ENCODE peak calls at places on chromosomes 1 and 21, in four cellular contexts. P is IMR-90, M is astrocyte of the cerebellum, W is colonic mucosa. Y is an unnamed sample.
A peak's percentile ranks its signal among the peaks of the same experiment; 100 is the strongest.

GRCh38 chr1:52947490-52947889 is 20.4 kb downstream of the SCP2 start:
- DNase-seq in P (no peak), M (no peak), W (no peak), Y (no peak)

GRCh38 chr1:178262101-178262500 is 168.2 kb downstream of the RASAL2 start:
- DNase-seq in P (peak; percentile 92), M (peak; percentile 60), W (no peak), Y (no peak)

GRCh38 chr1:151720190-151720953 is 950 bp upstream of the RIIAD1 start:
- DNase-seq in P (peak; percentile 22), M (no peak), W (no peak), Y (peak; percentile 32)

GRCh38 chr1:9655127-9655723 is 3.7 kb downstream of the PIK3CD start:
- DNase-seq in P (no peak), M (no peak), W (no peak), Y (peak; percentile 81)

GRCh38 chr1:55831759-55832158 is 616.6 kb upstream of the USP24 start:
- DNase-seq in P (no peak), M (no peak), W (no peak), Y (no peak)

GRCh38 chr1:172662464-172663109 is 3.7 kb downstream of the FASLG start:
- DNase-seq in P (peak; percentile 86), M (peak; percentile 68), W (peak; percentile 53), Y (peak; percentile 96)

GRCh38 chr1:234001817-234002216 is 97.3 kb downstream of the SLC35F3 start:
- DNase-seq in P (no peak), M (no peak), W (no peak), Y (no peak)

GRCh38 chr1:210222288-210223006 is 10.1 kb upstream of the SERTAD4 start:
- DNase-seq in P (no peak), M (no peak), W (peak; percentile 70), Y (no peak)

GRCh38 chr1:58898739-58899580 is 115.1 kb upstream of the JUN start:
- DNase-seq in P (peak; percentile 35), M (no peak), W (peak; percentile 73), Y (no peak)

GRCh38 chr1:16420719-16421118 is 16.5 kb downstream of the SPATA21 start:
- DNase-seq in P (no peak), M (no peak), W (no peak), Y (peak; percentile 92)

GRCh38 chr1:158933621-158934020 is 2.3 kb downstream of the PYHIN1 start:
- DNase-seq in P (no peak), M (no peak), W (no peak), Y (no peak)

GRCh38 chr21:29704719-29705118 is 235.1 kb downstream of the GRIK1 start:
- DNase-seq in P (peak; percentile 6), M (no peak), W (no peak), Y (no peak)

GRCh38 chr1:48676822-48677221 is 99.9 kb downstream of the BEND5 start:
- DNase-seq in P (no peak), M (no peak), W (no peak), Y (no peak)

GRCh38 chr1:59453297-59453970 is 156.5 kb downstream of the FGGY start:
- DNase-seq in P (peak; percentile 58), M (no peak), W (no peak), Y (no peak)

GRCh38 chr1:66938618-66939017 is 13.8 kb downstream of the MIER1 start:
- DNase-seq in P (peak; percentile 45), M (peak; percentile 15), W (no peak), Y (no peak)

GRCh38 chr1:51569284-51570062 is 47.4 kb upstream of the OSBPL9 start:
- DNase-seq in P (peak; percentile 82), M (peak; percentile 59), W (peak; percentile 32), Y (peak; percentile 68)

GRCh38 chr21:14877581-14878228 is 187.1 kb downstream of the NRIP1 start:
- DNase-seq in P (peak; percentile 49), M (no peak), W (no peak), Y (no peak)

GRCh38 chr1:109529895-109530456 is 9.7 kb upstream of the GPR61 start:
- DNase-seq in P (no peak), M (no peak), W (no peak), Y (no peak)

GRCh38 chr1:239976130-239976968 is 115.3 kb upstream of the FMN2 start:
- DNase-seq in P (peak; percentile 59), M (peak; percentile 33), W (peak; percentile 48), Y (peak; percentile 64)

GRCh38 chr1:115478933-115479551 is 141.0 kb upstream of the NGF start:
- DNase-seq in P (no peak), M (no peak), W (peak; percentile 52), Y (no peak)

GRCh38 chr1:211829343-211830054 is 1.1 kb downstream of the LPGAT1 start:
- DNase-seq in P (no peak), M (no peak), W (peak; percentile 43), Y (no peak)

GRCh38 chr1:163290025-163290610 is 31.6 kb upstream of the NUF2 start:
- DNase-seq in P (peak; percentile 49), M (no peak), W (no peak), Y (no peak)

GRCh38 chr21:34670962-34671348 is 2.2 kb downstream of the CLIC6 start:
- DNase-seq in P (no peak), M (no peak), W (no peak), Y (no peak)

GRCh38 chr1:178464566-178464965 is 32.2 kb downstream of the CLEC20A start:
- DNase-seq in P (no peak), M (no peak), W (no peak), Y (no peak)

GRCh38 chr21:31413698-31414097 is 69.6 kb upstream of the TIAM1 start:
- DNase-seq in P (no peak), M (no peak), W (no peak), Y (no peak)

GRCh38 chr1:111399792-111400610 is 27.5 kb downstream of the OVGP1 start:
- DNase-seq in P (peak; percentile 55), M (peak; percentile 26), W (peak; percentile 62), Y (peak; percentile 60)

GRCh38 chr1:26412180-26412840 is 1.7 kb downstream of the LIN28A start:
- DNase-seq in P (no peak), M (no peak), W (no peak), Y (no peak)

GRCh38 chr1:1273152-1273534 is 511 bp downstream of the UBE2J2 start:
- DNase-seq in P (no peak), M (no peak), W (no peak), Y (no peak)

GRCh38 chr1:32273389-32274208 is 18.3 kb upstream of the HDAC1 start:
- DNase-seq in P (peak; percentile 9), M (no peak), W (peak; percentile 77), Y (peak; percentile 95)

GRCh38 chr1:204400893-204401510 is 10.6 kb downstream of the PPP1R15B start:
- DNase-seq in P (no peak), M (no peak), W (peak; percentile 9), Y (no peak)

GRCh38 chr1:227213426-227213825 is 104.9 kb downstream of the CDC42BPA start:
- DNase-seq in P (no peak), M (no peak), W (no peak), Y (no peak)

GRCh38 chr1:65001238-65001792 is 35.0 kb upstream of the JAK1 start:
- DNase-seq in P (peak; percentile 68), M (no peak), W (peak; percentile 63), Y (peak; percentile 90)

GRCh38 chr1:227305894-227306626 is 12.2 kb downstream of the CDC42BPA start:
- DNase-seq in P (no peak), M (no peak), W (no peak), Y (no peak)

GRCh38 chr1:220189750-220190347 is 82.4 kb downstream of the RAB3GAP2 start:
- DNase-seq in P (peak; percentile 37), M (peak; percentile 16), W (no peak), Y (no peak)

GRCh38 chr21:41510500-41510899 is 2.5 kb upstream of the TMPRSS2 start:
- DNase-seq in P (no peak), M (no peak), W (peak; percentile 71), Y (no peak)

GRCh38 chr21:41508415-41509205 is 652 bp upstream of the TMPRSS2 start:
- DNase-seq in P (no peak), M (no peak), W (peak; percentile 60), Y (no peak)

GRCh38 chr21:41507521-41508414 is at the start of gene TMPRSS2:
- DNase-seq in P (no peak), M (no peak), W (peak; percentile 90), Y (no peak)

GRCh38 chr21:41509733-41510132 is 1.8 kb upstream of the TMPRSS2 start:
- DNase-seq in P (no peak), M (no peak), W (no peak), Y (no peak)

GRCh38 chr21:41509206-41509496 is 1.2 kb upstream of the TMPRSS2 start:
- DNase-seq in P (no peak), M (no peak), W (no peak), Y (no peak)
- TF ChIP-seq CTCF in P (no peak), M (no peak), W (no peak), Y (no peak)

GRCh38 chr1:154764773-154765172 is 105.3 kb downstream of the KCNN3 start:
- DNase-seq in P (no peak), M (no peak), W (no peak), Y (no peak)

GRCh38 chr1:154764181-154764580 is 105.9 kb downstream of the KCNN3 start:
- DNase-seq in P (no peak), M (no peak), W (no peak), Y (no peak)

GRCh38 chr1:154768456-154769125 is 101.5 kb downstream of the KCNN3 start:
- DNase-seq in P (no peak), M (no peak), W (no peak), Y (no peak)

GRCh38 chr1:154767315-154768240 is 102.5 kb downstream of the KCNN3 start:
- DNase-seq in P (peak; percentile 72), M (no peak), W (no peak), Y (no peak)

GRCh38 chr1:154765970-154766369 is 104.1 kb downstream of the KCNN3 start:
- DNase-seq in P (peak; percentile 34), M (no peak), W (no peak), Y (no peak)
- TF ChIP-seq CTCF in P (peak; percentile 44), M (peak; percentile 60), W (no peak), Y (peak; percentile 34)

GRCh38 chr21:24899138-24899537 is 708.1 kb downstream of the MRPL39 start:
- DNase-seq in P (no peak), M (no peak), W (no peak), Y (no peak)

DNA sequence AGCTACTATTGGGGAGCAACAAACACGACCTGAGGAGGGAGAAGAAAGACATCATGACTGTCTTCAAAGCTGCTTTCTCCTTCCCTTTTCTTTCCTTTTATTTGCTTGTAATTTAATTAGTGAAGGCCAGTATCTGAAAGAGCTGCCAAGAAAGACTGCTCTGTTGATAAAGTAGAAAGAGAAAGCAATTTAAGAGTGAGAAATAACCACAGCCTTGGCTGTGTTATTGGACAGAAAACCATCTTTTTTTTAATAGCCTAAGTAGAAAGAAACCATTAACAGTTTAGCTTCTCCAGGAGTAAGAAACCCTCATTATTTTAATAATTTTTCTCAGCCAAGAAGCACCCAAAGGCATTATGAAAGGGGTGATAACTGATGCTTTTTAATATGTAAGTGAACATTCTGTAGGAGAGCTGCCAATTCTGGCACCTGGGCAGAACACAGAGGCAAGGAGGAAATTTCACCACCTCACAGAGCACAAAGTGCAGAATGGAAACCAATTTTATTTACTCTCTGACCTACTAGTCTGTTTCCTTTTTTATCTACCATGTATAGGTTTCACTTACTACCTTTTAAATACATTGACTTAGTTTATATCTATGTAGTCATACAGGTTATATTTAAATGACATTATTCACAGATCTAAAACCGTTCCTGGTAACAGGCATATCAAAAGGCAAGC is 703.2 kb downstream of the MRPL39 start:
- DNase-seq in P (no peak), M (peak; percentile 24), W (no peak), Y (no peak)
- TF ChIP-seq CTCF in P (no peak), M (no peak), W (no peak), Y (no peak)

GRCh38 chr21:16193758-16194606 is 464.2 kb downstream of the USP25 start:
- DNase-seq in P (peak; percentile 79), M (peak; percentile 51), W (peak; percentile 28), Y (peak; percentile 15)
- TF ChIP-seq CTCF in P (no peak), M (peak; percentile 44), W (no peak), Y (no peak)

GRCh38 chr1:117093870-117094621 is 27.5 kb downstream of the TRIM45 start:
- DNase-seq in P (peak; percentile 75), M (peak; percentile 79), W (no peak), Y (peak; percentile 63)
- TF ChIP-seq CTCF in P (peak; percentile 47), M (peak; percentile 51), W (no peak), Y (peak; percentile 56)

Y was measured in activated CD8-positive, alpha-beta T cell treated with anti-CD3 and anti-CD28 coated beads for 36 hours.